ENCODE peak calls at places on chromosome 12, in six cellular contexts. G is iPS-NIHi11; R is NCI-H1092; M is cardiac muscle cell; F is effector CD4-positive, alpha-beta T cell; K is activated CD4-positive, alpha-beta T cell treated with anti-CD3 and anti-CD28 coated beads for 1 hour. S is an unnamed sample.
A peak's percentile ranks its signal among the peaks of the same experiment; 100 is the strongest.

GRCh38 chr12:66947119-66947518 is 268.2 kb upstream of the GRIP1 start:
- DNase-seq in G (no peak), R (no peak), M (no peak), F (no peak), K (no peak), S (peak; percentile 12)

GRCh38 chr12:106585862-106586534 is 3.2 kb downstream of the RFX4 start:
- DNase-seq in G (peak; percentile 62), R (peak; percentile 16), M (no peak), F (no peak), K (no peak), S (no peak)

GRCh38 chr12:57627504-57628279 is 5.3 kb downstream of the B4GALNT1 start:
- DNase-seq in G (peak; percentile 44), R (no peak), M (no peak), F (no peak), K (no peak), S (no peak)

GRCh38 chr12:54159140-54159539 is 29.6 kb downstream of the SMUG1 start:
- DNase-seq in G (peak; percentile 97), R (peak; percentile 83), M (peak; percentile 7), F (no peak), K (no peak), S (no peak)

GRCh38 chr12:75315518-75315917 is 14.6 kb downstream of the CAPS2 start:
- DNase-seq in G (no peak), R (no peak), M (peak; percentile 21), F (no peak), K (no peak), S (peak; percentile 33)

GRCh38 chr12:100445081-100445481 is 28.6 kb upstream of the NR1H4 start:
- DNase-seq in G (no peak), R (no peak), M (peak; percentile 39), F (no peak), K (no peak), S (no peak)

GRCh38 chr12:77133566-77133965 is 68.2 kb upstream of the E2F7 start:
- DNase-seq in G (peak; percentile 69), R (no peak), M (peak; percentile 74), F (no peak), K (no peak), S (peak; percentile 70)

GRCh38 chr12:127280393-127281275 is 986.3 kb upstream of the TMEM132C start:
- DNase-seq in G (peak; percentile 41), R (peak; percentile 12), M (peak; percentile 1), F (peak; percentile 31), K (peak; percentile 37), S (no peak)